ENCODE peak calls at places on chromosome 17, in four cellular contexts. J is IMR-90, P is mammary epithelial cell, N is fibroblast of lung. T is an unnamed sample.

GRCh38 chr17:41910701-41911391 is 7.9 kb downstream of the ACLY start:
- DNase-seq in J (peak), P (peak), N (peak), T (peak)

GRCh38 chr17:7781467-7781866 is 52.5 kb upstream of the KDM6B start:
- DNase-seq in N (peak), P (no peak), J (no peak), T (no peak)

GRCh38 chr17:60554377-60554788 is 28.3 kb upstream of the APPBP2 start:
- DNase-seq in P (peak), J (peak), N (peak), T (peak)

GRCh38 chr17:43661699-43662431 is at the start of gene MEOX1:
- DNase-seq in J (peak), N (peak), P (peak), T (no peak)

GRCh38 chr17:43878260-43879082 is 28.9 kb downstream of the MPP2 start:
- DNase-seq in N (peak), J (peak), P (peak), T (peak)

GRCh38 chr17:3799181-3799627 is 1.8 kb downstream of the ITGAE start:
- DNase-seq in J (no peak), P (no peak), N (no peak), T (no peak)

GRCh38 chr17:83196973-83197880 is 117.8 kb downstream of the METRNL start:
- DNase-seq in N (no peak), P (no peak), J (no peak), T (no peak)

GRCh38 chr17:18233803-18234518 is 8.5 kb downstream of the LLGL1 start:
- DNase-seq in P (no peak), N (no peak), J (no peak), T (no peak)

GRCh38 chr17:17289701-17290100 is 8.7 kb upstream of the COPS3 start:
- DNase-seq in J (no peak), N (no peak), P (no peak), T (no peak)

GRCh38 chr17:81245024-81245664 is 6.0 kb downstream of the NDUFAF8 start:
- DNase-seq in N (peak), J (peak), P (no peak), T (no peak)

GRCh38 chr17:41666336-41666680 is 22.4 kb upstream of the EIF1 start:
- DNase-seq in N (peak), J (peak), P (peak), T (no peak)

GRCh38 chr17:62705781-62706597 is 78.5 kb downstream of the MRC2 start:
- DNase-seq in P (peak), J (peak), N (peak), T (no peak)

GRCh38 chr17:7336240-7337175 is at the start of gene ACAP1:
- DNase-seq in P (no peak), J (no peak), N (no peak), T (no peak)

GRCh38 chr17:19686400-19687090 is 29.8 kb downstream of the SLC47A2 start:
- DNase-seq in J (no peak), N (no peak), P (no peak), T (no peak)

GRCh38 chr17:10316986-10317834 is 55.6 kb downstream of the MYH13 start:
- DNase-seq in J (peak), P (no peak), N (no peak), T (no peak)

GRCh38 chr17:45740553-45741330 is 43.4 kb upstream of the CRHR1 start:
- DNase-seq in P (peak), N (peak), J (peak), T (no peak)

GRCh38 chr17:676060-676745 is 38.4 kb downstream of the VPS53 start:
- DNase-seq in P (no peak), N (peak), J (peak), T (no peak)

GRCh38 chr17:45639297-45639849 is 144.7 kb upstream of the CRHR1 start:
- DNase-seq in N (no peak), P (no peak), J (no peak), T (no peak)

GRCh38 chr17:56699186-56699895 is 105.8 kb downstream of the NOG start:
- DNase-seq in J (peak), N (peak), P (peak), T (peak)

GRCh38 chr17:53122966-53123365 is 699.8 kb upstream of the KIF2B start:
- DNase-seq in J (no peak), N (no peak), P (no peak), T (no peak)

GRCh38 chr17:62966426-62967110 is 533 bp downstream of the TANC2 start:
- DNase-seq in N (peak), J (peak), P (peak), T (no peak)

GRCh38 chr17:50047488-50048126 is 8.3 kb upstream of the ITGA3 start:
- DNase-seq in N (peak), P (peak), J (peak), T (no peak)

GRCh38 chr17:36731806-36732205 is 130.4 kb downstream of the MRM1 start:
- DNase-seq in P (no peak), J (no peak), N (no peak), T (no peak)

GRCh38 chr17:9860851-9861250 is 35.1 kb downstream of the GLP2R start:
- DNase-seq in N (no peak), P (no peak), J (no peak), T (no peak)

GRCh38 chr17:57404073-57404472 is 147.8 kb downstream of the MSI2 start:
- DNase-seq in N (no peak), P (no peak), J (no peak), T (no peak)

GRCh38 chr17:69269174-69269998 is 40.8 kb upstream of the ABCA10 start:
- DNase-seq in P (peak), J (peak), N (peak), T (peak)

GRCh38 chr17:68867759-68868516 is 87.3 kb downstream of the ABCA8 start:
- DNase-seq in J (no peak), P (no peak), N (no peak), T (no peak)

GRCh38 chr17:71494456-71494855 is 626.4 kb upstream of the SOX9 start:
- DNase-seq in J (no peak), N (peak), P (no peak), T (peak)

GRCh38 chr17:61361084-61361483 is 38.6 kb upstream of the TBX2 start:
- DNase-seq in J (peak), P (peak), N (peak), T (peak)

GRCh38 chr17:40427002-40427491 is 9.4 kb upstream of the TOP2A start:
- DNase-seq in P (no peak), J (no peak), N (no peak), T (no peak)
- TF ChIP-seq CTCF in P (no peak), J (no peak), N (no peak), T (no peak)

DNA sequence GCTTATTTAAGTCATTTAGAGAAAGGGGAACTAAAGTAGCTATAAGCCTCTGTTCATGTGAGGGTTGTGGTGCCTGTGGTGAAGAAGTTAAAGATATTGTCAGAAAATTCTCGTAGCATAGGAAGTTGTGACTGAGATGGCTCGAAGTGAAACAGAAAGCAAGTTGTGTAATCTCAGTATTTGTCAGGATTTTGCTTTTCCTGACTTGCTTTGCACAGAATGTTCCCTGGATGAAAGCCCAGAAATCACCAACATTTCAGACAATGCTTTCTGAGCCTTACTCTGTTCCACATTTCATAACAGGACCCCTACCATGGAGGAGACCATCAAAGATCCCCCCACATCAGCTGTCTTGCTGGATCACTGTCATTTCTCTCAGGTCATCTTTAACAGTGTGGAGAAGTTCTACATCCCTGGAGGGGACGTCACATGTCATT is 10.6 kb downstream of the CALCOCO2 start:
- DNase-seq in P (peak), N (peak), J (peak), T (peak)
- H3K4me3 ChIP-seq in P (peak), N (peak), J (peak), T (peak)

GRCh38 chr17:32487460-32488176 is 825 bp downstream of the CDK5R1 start:
- DNase-seq in P (no peak), J (no peak), N (peak), T (no peak)
- TF ChIP-seq CTCF in P (no peak), J (no peak), N (no peak), T (no peak)

GRCh38 chr17:76140661-76141211 is 309 bp downstream of the FOXJ1 start:
- DNase-seq in N (no peak), J (no peak), P (no peak), T (no peak)

GRCh38 chr17:76139261-76139752 is 1.7 kb downstream of the FOXJ1 start:
- DNase-seq in N (no peak), P (no peak), J (no peak), T (no peak)

GRCh38 chr17:76141212-76142043 is at the start of gene FOXJ1:
- DNase-seq in N (peak), J (peak), P (peak), T (peak)

GRCh38 chr17:76138896-76139248 is 2.2 kb downstream of the FOXJ1 start:
- DNase-seq in P (no peak), J (no peak), N (no peak), T (no peak)

DNA sequence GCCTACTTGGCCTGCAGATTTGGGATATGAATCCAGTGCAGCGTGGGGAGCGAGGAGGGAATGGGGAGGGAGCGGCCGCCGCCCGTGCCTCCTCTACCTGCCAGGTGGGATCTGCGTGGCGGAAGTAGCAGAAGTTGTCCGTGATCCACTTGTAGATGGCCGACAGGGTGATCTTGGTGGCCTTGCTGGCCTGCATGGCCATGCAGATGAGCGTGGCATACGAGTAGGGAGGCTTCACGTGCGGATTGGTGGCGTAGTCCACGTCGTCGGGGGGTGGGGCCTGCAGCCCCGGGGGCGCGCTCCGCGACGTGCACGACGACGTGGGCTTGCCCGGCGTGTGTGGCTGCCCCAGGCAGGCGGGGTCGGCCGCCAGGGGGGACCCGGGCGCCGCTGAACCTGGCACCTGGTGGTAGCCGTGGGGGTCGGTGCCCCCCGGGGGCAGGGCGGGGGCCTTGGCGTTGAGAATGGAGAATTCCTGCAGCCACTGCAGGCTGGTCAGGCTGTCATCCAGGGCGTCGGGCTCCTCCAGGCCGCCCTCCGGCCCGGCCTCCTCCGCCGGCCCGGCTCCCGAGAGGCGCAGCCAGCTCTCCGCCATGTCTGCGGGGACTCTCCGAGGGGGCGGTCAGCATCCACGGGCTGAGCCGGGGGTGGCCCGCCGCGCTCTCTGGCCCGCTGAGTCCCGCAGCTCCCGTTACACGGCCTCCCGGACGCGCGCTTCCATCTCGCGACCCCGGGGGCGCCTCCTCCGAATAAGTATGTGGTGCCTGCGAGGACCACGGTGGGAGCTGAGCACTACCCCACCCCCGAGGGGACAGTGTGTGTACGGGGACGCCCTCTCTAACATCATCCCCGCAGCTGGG is 1.0 kb downstream of the FOXJ1 start:
- DNase-seq in J (no peak), P (no peak), N (no peak), T (no peak)
- H3K4me3 ChIP-seq in J (no peak), P (no peak), N (no peak), T (no peak)

GRCh38 chr17:39077874-39078273 is 73.6 kb downstream of the PLXDC1 start:
- DNase-seq in P (no peak), J (no peak), N (no peak), T (no peak)
- TF ChIP-seq CTCF in P (peak), J (peak), N (peak), T (no peak)

GRCh38 chr17:77142689-77143088 is 1.9 kb downstream of the SEC14L1 start:
- DNase-seq in N (no peak), J (no peak), P (no peak), T (no peak)
- H3K4me3 ChIP-seq in N (no peak), J (no peak), P (no peak), T (peak)

GRCh38 chr17:28949185-28950016 is 1.9 kb downstream of the PHF12 start:
- DNase-seq in N (peak), J (no peak), P (peak), T (no peak)

GRCh38 chr17:28950752-28951427 is 428 bp downstream of the PHF12 start:
- DNase-seq in N (no peak), P (no peak), J (no peak), T (no peak)

GRCh38 chr17:28951428-28951990 is at the start of gene PHF12:
- DNase-seq in P (peak), N (peak), J (peak), T (peak)

GRCh38 chr17:28948873-28949184 is 2.5 kb downstream of the PHF12 start:
- DNase-seq in P (no peak), J (peak), N (peak), T (no peak)

GRCh38 chr17:28950017-28950751 is 1.1 kb downstream of the PHF12 start:
- DNase-seq in P (peak), N (peak), J (peak), T (no peak)
- TF ChIP-seq CTCF in P (no peak), N (no peak), J (no peak), T (no peak)

GRCh38 chr17:78040561-78041400 is 82.3 kb downstream of the TNRC6C start:
- DNase-seq in P (peak), J (peak), N (peak), T (peak)

GRCh38 chr17:78042542-78042941 is 84.0 kb downstream of the TNRC6C start:
- DNase-seq in P (no peak), J (no peak), N (no peak), T (no peak)

GRCh38 chr17:78039581-78039980 is 81.1 kb downstream of the TNRC6C start:
- DNase-seq in P (no peak), J (no peak), N (no peak), T (no peak)

GRCh38 chr17:78043031-78043430 is 84.5 kb downstream of the TNRC6C start:
- DNase-seq in J (no peak), P (no peak), N (no peak), T (no peak)

GRCh38 chr17:78041401-78042179 is 83.1 kb downstream of the TNRC6C start:
- DNase-seq in P (no peak), J (no peak), N (peak), T (no peak)
- H3K4me3 ChIP-seq in P (peak), J (peak), N (peak), T (peak)

T was measured in retinal pigment epithelial cell.